ENCODE peak calls at places on chromosomes 7 and 10, in seven cellular contexts. Q is brain microvascular endothelial cell; R is stimulated activated CD8-positive, alpha-beta memory T cell treated with anti-CD3 and anti-CD28 coated beads, Interleukin-15, amount 100 ng/mL, for 4 hours; A is AG08395; Y is naive thymus-derived CD4-positive, alpha-beta T cell; W is stimulated activated CD4-positive, alpha-beta T cell treated with anti-CD3 and anti-CD28 coated beads, TNF-alpha, amount 100 ng/mL, for 4 hours; D is HEK293T. H is an unnamed sample.

GRCh38 chr10:118522791-118523498 is 72.5 kb downstream of the PRLHR start:
- DNase-seq in R (no peak), A (peak; percentile 72), D (no peak), W (no peak), Q (peak; percentile 12), Y (no peak), H (no peak)

GRCh38 chr7:46713868-46714596 is 793.0 kb upstream of the IGFBP3 start:
- DNase-seq in Q (peak; percentile 38), A (no peak), W (no peak), R (no peak), Y (no peak), D (no peak), H (no peak)

GRCh38 chr7:43612599-43613589 is 30.0 kb downstream of the STK17A start:
- DNase-seq in W (no peak), A (peak; percentile 77), Y (no peak), Q (peak; percentile 22), D (no peak), R (no peak), H (no peak)

GRCh38 chr7:156461881-156462665 is 178.5 kb upstream of the RNF32 start:
- DNase-seq in W (no peak), A (no peak), Q (no peak), D (no peak), R (no peak), Y (no peak), H (no peak)

GRCh38 chr10:71817831-71818268 is 33.2 kb downstream of the PSAP start:
- DNase-seq in Q (no peak), A (no peak), Y (no peak), R (no peak), D (no peak), W (no peak), H (no peak)

GRCh38 chr7:157386979-157387800 is 50.4 kb downstream of the DNAJB6 start:
- DNase-seq in A (peak; percentile 80), D (peak; percentile 97), Q (peak; percentile 87), W (peak; percentile 70), R (peak; percentile 73), Y (peak; percentile 67), H (peak; percentile 52)

GRCh38 chr7:36794689-36795088 is 70.4 kb upstream of the AOAH start:
- DNase-seq in W (no peak), Y (no peak), A (no peak), Q (no peak), D (no peak), R (no peak), H (no peak)

GRCh38 chr10:4661572-4662255 is 164.3 kb upstream of the AKR1E2 start:
- DNase-seq in A (no peak), Q (no peak), R (no peak), D (no peak), Y (no peak), W (no peak), H (no peak)

GRCh38 chr10:48335788-48336187 is 29.3 kb downstream of the MAPK8 start:
- DNase-seq in A (no peak), Q (no peak), W (no peak), D (no peak), Y (no peak), R (no peak), H (no peak)

GRCh38 chr7:159015081-159015893 is 129.4 kb downstream of the VIPR2 start:
- DNase-seq in W (no peak), A (no peak), D (no peak), Q (peak; percentile 5), R (no peak), Y (no peak), H (no peak)

GRCh38 chr10:100186253-100186780 is 488 bp upstream of the ERLIN1 start:
- DNase-seq in W (no peak), R (no peak), D (peak; percentile 54), Q (no peak), A (peak; percentile 65), Y (no peak), H (no peak)

GRCh38 chr7:103651978-103652377 is 206.0 kb upstream of the SLC26A5 start:
- DNase-seq in W (no peak), D (no peak), A (no peak), R (no peak), Q (no peak), Y (no peak), H (no peak)

GRCh38 chr7:128221929-128222403 is 19.1 kb upstream of the LEP start:
- DNase-seq in W (no peak), A (peak; percentile 90), Q (peak; percentile 20), Y (no peak), R (no peak), D (no peak), H (no peak)

GRCh38 chr10:10353326-10353725 is 664.3 kb upstream of the CELF2 start:
- DNase-seq in A (no peak), R (no peak), W (no peak), Q (no peak), D (no peak), Y (no peak), H (no peak)

GRCh38 chr10:119500138-119500795 is 42.3 kb downstream of the RGS10 start:
- DNase-seq in Y (no peak), W (no peak), Q (no peak), A (no peak), D (no peak), R (no peak), H (no peak)

GRCh38 chr7:116709336-116709735 is 37.3 kb downstream of the MET start:
- DNase-seq in Q (no peak), Y (no peak), W (no peak), D (no peak), A (no peak), R (no peak), H (no peak)

GRCh38 chr10:80986596-80986995 is 448.9 kb downstream of the SH2D4B start:
- DNase-seq in Y (no peak), D (no peak), R (no peak), Q (no peak), W (no peak), A (no peak), H (no peak)

GRCh38 chr7:45482451-45482850 is 91.7 kb upstream of the ADCY1 start:
- DNase-seq in W (no peak), R (no peak), Y (no peak), Q (no peak), D (no peak), A (no peak), H (no peak)

GRCh38 chr10:47414752-47415519 is 30.8 kb upstream of the ZNF488 start:
- DNase-seq in R (no peak), Y (no peak), D (no peak), A (no peak), W (no peak), Q (no peak), H (no peak)

GRCh38 chr7:141693082-141693481 is 8.9 kb downstream of the DENND11 start:
- DNase-seq in Y (no peak), Q (no peak), D (no peak), R (no peak), A (no peak), W (no peak), H (no peak)

GRCh38 chr10:122519144-122519543 is 41.4 kb upstream of the DMBT1 start:
- DNase-seq in Q (no peak), R (no peak), D (no peak), W (no peak), Y (no peak), A (no peak), H (no peak)

H was measured in activated B cell treated with CpG ODN at 0.5 μM for 24 hours.